ENCODE peak calls at places on chromosome 2, in nine cellular contexts. One of them, this sample, is unnamed.

GRCh38 chr2:63050916-63051794 is 525 bp downstream of the OTX1 start:
- DNase-seq in Calu3: peak
- DNase-seq in Peyer's patch: no peak
- DNase-seq in lung microvascular endothelial cell: no peak
- DNase-seq in smooth muscle cell of the brain vasculature: no peak
- DNase-seq in K562: peak
- DNase-seq in GM12892: peak
- DNase-seq in Kasumi-1: peak
- DNase-seq in HL-60: no peak
- DNase-seq in this sample: no peak

GRCh38 chr2:207341816-207342215 is 176.1 kb upstream of the KLF7 start:
- DNase-seq in K562: no peak
- DNase-seq in HL-60: no peak
- DNase-seq in Kasumi-1: no peak
- DNase-seq in GM12892: no peak
- DNase-seq in Peyer's patch: no peak
- DNase-seq in smooth muscle cell of the brain vasculature: no peak
- DNase-seq in lung microvascular endothelial cell: peak
- DNase-seq in Calu3: no peak
- DNase-seq in this sample: no peak

GRCh38 chr2:5111581-5111980 is 580.6 kb upstream of the SOX11 start:
- DNase-seq in smooth muscle cell of the brain vasculature: no peak
- DNase-seq in HL-60: no peak
- DNase-seq in Peyer's patch: no peak
- DNase-seq in Kasumi-1: no peak
- DNase-seq in Calu3: no peak
- DNase-seq in lung microvascular endothelial cell: no peak
- DNase-seq in K562: no peak
- DNase-seq in GM12892: no peak
- DNase-seq in this sample: no peak

GRCh38 chr2:43541165-43541564 is 54.7 kb downstream of the THADA start:
- DNase-seq in smooth muscle cell of the brain vasculature: no peak
- DNase-seq in K562: no peak
- DNase-seq in HL-60: peak
- DNase-seq in Calu3: no peak
- DNase-seq in GM12892: no peak
- DNase-seq in lung microvascular endothelial cell: no peak
- DNase-seq in Peyer's patch: no peak
- DNase-seq in Kasumi-1: no peak
- DNase-seq in this sample: no peak

GRCh38 chr2:117856415-117857210 is 42.1 kb downstream of the DDX18 start:
- DNase-seq in K562: no peak
- DNase-seq in Peyer's patch: no peak
- DNase-seq in HL-60: no peak
- DNase-seq in GM12892: no peak
- DNase-seq in Calu3: peak
- DNase-seq in smooth muscle cell of the brain vasculature: peak
- DNase-seq in Kasumi-1: no peak
- DNase-seq in lung microvascular endothelial cell: peak
- DNase-seq in this sample: peak

GRCh38 chr2:51084750-51085149 is 52.8 kb upstream of the NRXN1 start:
- DNase-seq in lung microvascular endothelial cell: no peak
- DNase-seq in Kasumi-1: no peak
- DNase-seq in K562: no peak
- DNase-seq in GM12892: no peak
- DNase-seq in HL-60: no peak
- DNase-seq in Peyer's patch: no peak
- DNase-seq in smooth muscle cell of the brain vasculature: no peak
- DNase-seq in Calu3: no peak
- DNase-seq in this sample: no peak

GRCh38 chr2:69789129-69789528 is 40.3 kb upstream of the GMCL1 start:
- DNase-seq in Calu3: no peak
- DNase-seq in Kasumi-1: no peak
- DNase-seq in lung microvascular endothelial cell: no peak
- DNase-seq in GM12892: no peak
- DNase-seq in K562: no peak
- DNase-seq in HL-60: no peak
- DNase-seq in smooth muscle cell of the brain vasculature: no peak
- DNase-seq in Peyer's patch: no peak
- DNase-seq in this sample: no peak

GRCh38 chr2:190169221-190170072 is 106.9 kb upstream of the MSTN start:
- DNase-seq in GM12892: no peak
- DNase-seq in K562: no peak
- DNase-seq in Calu3: no peak
- DNase-seq in smooth muscle cell of the brain vasculature: no peak
- DNase-seq in Peyer's patch: no peak
- DNase-seq in lung microvascular endothelial cell: no peak
- DNase-seq in Kasumi-1: no peak
- DNase-seq in HL-60: no peak
- DNase-seq in this sample: no peak

GRCh38 chr2:203534486-203535077 is 519 bp downstream of the RAPH1 start:
- DNase-seq in HL-60: no peak
- DNase-seq in smooth muscle cell of the brain vasculature: no peak
- DNase-seq in lung microvascular endothelial cell: no peak
- DNase-seq in Peyer's patch: peak
- DNase-seq in Calu3: no peak
- DNase-seq in K562: peak
- DNase-seq in GM12892: peak
- DNase-seq in Kasumi-1: no peak
- DNase-seq in this sample: no peak

GRCh38 chr2:63975437-63976124 is 43.6 kb downstream of the VPS54 start:
- DNase-seq in GM12892: no peak
- DNase-seq in lung microvascular endothelial cell: no peak
- DNase-seq in Kasumi-1: no peak
- DNase-seq in HL-60: no peak
- DNase-seq in Peyer's patch: no peak
- DNase-seq in smooth muscle cell of the brain vasculature: no peak
- DNase-seq in Calu3: no peak
- DNase-seq in K562: peak
- DNase-seq in this sample: no peak

GRCh38 chr2:99101697-99102096 is 39.8 kb upstream of the C2orf15 start:
- DNase-seq in lung microvascular endothelial cell: peak
- DNase-seq in Kasumi-1: peak
- DNase-seq in smooth muscle cell of the brain vasculature: no peak
- DNase-seq in Calu3: no peak
- DNase-seq in GM12892: no peak
- DNase-seq in HL-60: no peak
- DNase-seq in K562: no peak
- DNase-seq in Peyer's patch: no peak
- DNase-seq in this sample: no peak